ENCODE peak calls at places on chromosomes 2 and 18, in eight cellular contexts. Q is nucleus accumbens, A is left cardiac atrium, O is SJSA1, K is right cardiac atrium, G is DMS153, U is amniotic stem cell, J is NCI-H748 treated with DMSO at 0.1 percent for 48 hours. B is an unnamed sample.

GRCh38 chr2:586518-587370 is 90.5 kb downstream of the TMEM18 start:
- DNase-seq in G (no peak), K (no peak), Q (no peak), O (no peak), A (no peak), U (no peak), J (peak; percentile 20), B (peak; percentile 75)

GRCh38 chr2:20611077-20611843 is 39.6 kb downstream of the HS1BP3 start:
- DNase-seq in K (peak; percentile 89), J (no peak), A (peak; percentile 83), G (peak; percentile 67), O (peak; percentile 84), U (no peak), Q (no peak), B (no peak)

GRCh38 chr18:58345064-58345463 is 283.8 kb downstream of the ALPK2 start:
- DNase-seq in O (no peak), A (no peak), J (peak; percentile 67), U (no peak), G (no peak), K (no peak), Q (no peak), B (no peak)

GRCh38 chr2:120247851-120248250 is 4.8 kb upstream of the RALB start:
- DNase-seq in Q (no peak), J (no peak), U (no peak), G (no peak), A (no peak), K (no peak), O (no peak), B (no peak)

GRCh38 chr18:13913205-13913604 is 2.1 kb downstream of the MC2R start:
- DNase-seq in A (no peak), J (no peak), K (no peak), Q (no peak), O (no peak), U (no peak), G (no peak), B (no peak)

GRCh38 chr2:19861771-19862170 is 40.0 kb downstream of the TTC32 start:
- DNase-seq in A (no peak), K (no peak), J (no peak), U (no peak), O (no peak), Q (no peak), G (no peak), B (no peak)

GRCh38 chr2:223488814-223489213 is 113.3 kb downstream of the SCG2 start:
- DNase-seq in J (no peak), U (no peak), K (no peak), G (peak; percentile 95), Q (peak; percentile 9), A (no peak), O (peak; percentile 50), B (no peak)

GRCh38 chr2:12587729-12588522 is 128.8 kb upstream of the TRIB2 start:
- DNase-seq in O (peak; percentile 65), A (no peak), U (peak; percentile 78), G (no peak), J (no peak), K (no peak), Q (no peak), B (peak; percentile 90)

GRCh38 chr2:233791883-233792329 is 13.8 kb downstream of the MROH2A start:
- DNase-seq in G (no peak), K (no peak), Q (no peak), A (no peak), O (no peak), J (no peak), U (no peak), B (no peak)

GRCh38 chr18:48801728-48802542 is 148.8 kb downstream of the SMAD7 start:
- DNase-seq in Q (no peak), A (peak; percentile 19), G (no peak), K (no peak), U (no peak), J (no peak), O (no peak), B (no peak)

GRCh38 chr2:151189125-151189524 is 72.5 kb downstream of the RBM43 start:
- DNase-seq in K (no peak), G (peak; percentile 58), J (no peak), Q (no peak), O (no peak), U (no peak), A (no peak), B (no peak)

GRCh38 chr2:10279472-10279870 is 23.2 kb upstream of the HPCAL1 start:
- DNase-seq in G (no peak), K (peak; percentile 44), J (no peak), Q (no peak), O (no peak), U (no peak), A (peak; percentile 13), B (no peak)